ENCODE peak calls at places on chromosomes 16 and 17, in five cellular contexts. J is H1, G is sigmoid colon, R is endothelial cell of umbilical vein, P is tibial nerve. N is an unnamed sample.

GRCh38 chr17:29170682-29171081 is 9.5 kb downstream of the MYO18A start:
- DNase-seq in J (no peak), R (no peak), P (no peak), G (no peak), N (no peak)

GRCh38 chr16:54283735-54284318 is 2.8 kb downstream of the IRX3 start:
- DNase-seq in P (no peak), R (no peak), G (no peak), J (no peak), N (no peak)

GRCh38 chr17:43393944-43394482 is 4.8 kb upstream of the ARL4D start:
- DNase-seq in J (no peak), G (peak; percentile 97), P (peak; percentile 94), R (peak; percentile 80), N (peak; percentile 69)

GRCh38 chr16:9976641-9977040 is 205.6 kb downstream of the GRIN2A start:
- DNase-seq in R (no peak), G (no peak), P (no peak), J (no peak), N (no peak)

GRCh38 chr17:10292057-10292931 is 80.5 kb downstream of the MYH13 start:
- DNase-seq in J (no peak), G (peak; percentile 80), R (no peak), P (no peak), N (no peak)

GRCh38 chr17:57045868-57046671 is 39.0 kb upstream of the AKAP1 start:
- DNase-seq in G (peak; percentile 67), J (no peak), R (no peak), P (no peak), N (no peak)

GRCh38 chr16:49399594-49400364 is 26.2 kb downstream of the C16orf78 start:
- DNase-seq in G (no peak), J (no peak), R (no peak), P (no peak), N (no peak)

GRCh38 chr17:48444531-48445247 is 14.7 kb upstream of the SKAP1 start:
- DNase-seq in P (no peak), G (no peak), J (no peak), R (no peak), N (no peak)

GRCh38 chr16:49631521-49632041 is 224.3 kb downstream of the ZNF423 start:
- DNase-seq in G (no peak), P (no peak), R (peak; percentile 19), J (no peak), N (no peak)

GRCh38 chr16:55411231-55411630 is 67.8 kb upstream of the MMP2 start:
- DNase-seq in P (no peak), J (no peak), R (no peak), G (no peak), N (no peak)

GRCh38 chr16:18983565-18984424 is at the start of gene TMC7:
- DNase-seq in P (peak; percentile 39), R (peak; percentile 89), J (peak; percentile 71), G (peak; percentile 74), N (peak; percentile 86)
- TF ChIP-seq POLR2A in P (peak; percentile 13), R (no peak), J (no peak), G (no peak), N (no peak)

GRCh38 chr16:30777591-30778297 is 9.3 kb downstream of the ZNF629 start:
- DNase-seq in R (no peak), J (no peak), G (no peak), P (no peak), N (no peak)

GRCh38 chr16:30775131-30775380 is 11.9 kb downstream of the ZNF629 start:
- DNase-seq in R (no peak), J (no peak), P (no peak), G (no peak), N (no peak)

GRCh38 chr16:30773826-30774225 is 11.7 kb downstream of the RNF40 start:
- DNase-seq in G (no peak), P (no peak), J (no peak), R (no peak), N (no peak)

GRCh38 chr16:30774367-30775130 is 12.4 kb downstream of the RNF40 start:
- DNase-seq in J (no peak), R (no peak), P (no peak), G (no peak), N (no peak)

DNA sequence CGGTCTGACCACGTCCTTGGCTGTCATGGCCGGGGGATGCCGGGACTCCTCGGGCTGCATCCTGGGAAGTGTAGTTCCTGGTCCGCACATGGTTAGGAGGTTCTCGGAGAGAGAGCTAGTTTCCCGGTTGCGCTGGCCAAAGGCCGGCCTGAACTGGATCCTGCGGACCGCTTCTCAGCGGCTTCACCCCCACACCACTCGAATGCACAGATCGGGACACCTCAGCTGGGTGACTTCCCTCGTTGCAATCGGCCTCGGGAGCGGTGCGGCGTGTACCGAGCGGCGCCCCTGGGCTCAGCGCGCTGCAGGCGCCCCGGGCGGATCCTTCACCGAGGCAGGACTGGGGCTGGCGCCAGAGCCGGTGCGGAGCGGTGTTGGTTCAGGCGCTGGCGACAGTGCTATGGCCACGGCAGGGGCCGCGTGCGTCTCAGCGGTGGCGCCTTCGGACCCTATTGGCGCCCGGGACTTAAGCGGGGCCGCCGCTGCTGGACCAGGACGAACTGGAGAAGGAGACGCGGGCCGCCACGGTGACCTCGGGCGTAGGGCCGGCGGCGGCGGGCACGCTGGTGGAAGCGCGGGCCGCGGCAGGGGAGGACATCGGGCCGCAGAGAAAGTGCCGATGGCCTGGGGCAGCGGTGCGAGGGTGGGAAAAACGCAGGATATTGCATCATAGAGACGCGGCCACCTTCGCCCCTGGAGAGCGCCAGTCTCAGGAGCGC is 11.5 kb downstream of the ZNF629 start:
- DNase-seq in P (peak; percentile 56), R (peak; percentile 77), J (peak; percentile 78), G (peak; percentile 91), N (no peak)
- TF ChIP-seq POLR2A in P (peak; percentile 48), R (peak; percentile 88), J (peak; percentile 85), G (no peak), N (peak; percentile 5)

GRCh38 chr17:81901167-81902022 is 643 bp upstream of the NPB start:
- DNase-seq in R (no peak), J (no peak), P (no peak), G (no peak), N (no peak)

GRCh38 chr17:81903896-81904599 is 2.0 kb downstream of the NPB start:
- DNase-seq in R (no peak), G (no peak), J (no peak), P (no peak), N (no peak)

GRCh38 chr17:81903415-81903831 is 1.4 kb downstream of the NPB start:
- DNase-seq in P (no peak), R (no peak), J (no peak), G (no peak), N (no peak)

GRCh38 chr17:81902023-81902652 is at the start of gene NPB:
- DNase-seq in R (no peak), J (no peak), P (no peak), G (no peak), N (no peak)

DNA sequence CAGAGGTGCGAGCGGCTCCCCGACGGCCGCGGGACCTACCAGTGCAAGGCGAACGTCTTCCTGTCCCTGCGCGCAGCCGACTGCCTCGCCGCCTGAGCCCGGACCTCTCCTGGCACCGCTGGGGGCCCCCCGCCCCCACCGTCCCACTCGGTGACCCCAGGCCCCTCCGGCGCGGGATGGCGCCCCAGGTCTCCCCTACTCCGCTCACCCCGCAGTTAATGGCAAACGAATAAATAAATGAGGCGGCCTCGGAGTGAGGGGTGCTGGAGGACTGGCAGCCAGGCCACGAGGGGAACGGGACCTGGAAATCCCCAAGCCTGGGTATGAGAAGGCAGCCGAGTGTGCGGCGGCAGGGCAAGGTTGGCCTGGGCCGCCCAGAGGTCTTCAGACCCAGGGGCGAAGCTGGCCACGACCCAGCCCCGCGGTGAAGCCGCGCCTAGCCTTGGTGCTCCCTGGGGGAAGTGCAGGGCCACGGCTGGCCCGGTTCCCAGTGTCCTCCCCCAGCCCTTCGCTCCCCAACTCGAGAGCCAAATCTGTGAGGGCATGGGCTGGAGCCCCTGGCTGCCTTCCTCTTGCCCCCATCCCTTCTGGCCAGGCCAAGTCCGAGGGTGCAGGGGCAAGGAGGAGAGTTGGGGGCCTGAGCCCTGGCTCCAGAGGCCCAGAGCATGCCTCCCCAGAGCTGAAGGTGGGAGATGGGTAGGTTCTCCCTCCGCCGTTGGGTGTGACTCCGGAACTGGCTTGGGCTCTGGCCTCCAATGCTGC is 796 bp downstream of the NPB start:
- DNase-seq in P (no peak), G (no peak), R (no peak), J (no peak), N (no peak)
- TF ChIP-seq POLR2A in P (no peak), G (no peak), R (no peak), J (no peak), N (no peak)

GRCh38 chr17:78781339-78782304 is at the start of gene CYTH1:
- DNase-seq in P (no peak), G (peak; percentile 76), R (peak; percentile 41), J (no peak), N (no peak)
- TF ChIP-seq POLR2A in P (peak; percentile 68), G (no peak), R (no peak), J (no peak), N (peak; percentile 72)

DNA sequence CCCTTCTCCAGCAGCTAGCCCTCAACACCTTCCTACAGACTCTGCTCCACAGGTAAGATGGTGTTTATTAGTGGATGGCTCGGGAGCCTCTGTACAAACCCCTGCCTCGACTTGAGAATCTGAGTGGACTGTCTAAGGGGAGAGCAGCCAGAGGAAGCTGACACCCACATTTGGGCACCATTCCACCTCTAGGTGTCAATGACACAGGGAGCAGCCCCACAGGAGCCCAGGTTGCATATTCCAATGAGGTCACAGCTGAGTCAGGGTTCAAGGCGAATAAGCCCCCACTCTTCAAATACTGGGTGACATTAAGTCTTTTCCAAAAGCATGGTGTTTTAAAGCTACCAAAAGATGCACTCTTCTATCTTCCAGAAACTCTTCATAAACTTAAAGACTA is 31.9 kb downstream of the RANBP10 start:
- DNase-seq in R (no peak), P (no peak), G (no peak), J (no peak), N (no peak)
- TF ChIP-seq POLR2A in R (no peak), P (no peak), G (no peak), J (no peak), N (no peak)

DNA sequence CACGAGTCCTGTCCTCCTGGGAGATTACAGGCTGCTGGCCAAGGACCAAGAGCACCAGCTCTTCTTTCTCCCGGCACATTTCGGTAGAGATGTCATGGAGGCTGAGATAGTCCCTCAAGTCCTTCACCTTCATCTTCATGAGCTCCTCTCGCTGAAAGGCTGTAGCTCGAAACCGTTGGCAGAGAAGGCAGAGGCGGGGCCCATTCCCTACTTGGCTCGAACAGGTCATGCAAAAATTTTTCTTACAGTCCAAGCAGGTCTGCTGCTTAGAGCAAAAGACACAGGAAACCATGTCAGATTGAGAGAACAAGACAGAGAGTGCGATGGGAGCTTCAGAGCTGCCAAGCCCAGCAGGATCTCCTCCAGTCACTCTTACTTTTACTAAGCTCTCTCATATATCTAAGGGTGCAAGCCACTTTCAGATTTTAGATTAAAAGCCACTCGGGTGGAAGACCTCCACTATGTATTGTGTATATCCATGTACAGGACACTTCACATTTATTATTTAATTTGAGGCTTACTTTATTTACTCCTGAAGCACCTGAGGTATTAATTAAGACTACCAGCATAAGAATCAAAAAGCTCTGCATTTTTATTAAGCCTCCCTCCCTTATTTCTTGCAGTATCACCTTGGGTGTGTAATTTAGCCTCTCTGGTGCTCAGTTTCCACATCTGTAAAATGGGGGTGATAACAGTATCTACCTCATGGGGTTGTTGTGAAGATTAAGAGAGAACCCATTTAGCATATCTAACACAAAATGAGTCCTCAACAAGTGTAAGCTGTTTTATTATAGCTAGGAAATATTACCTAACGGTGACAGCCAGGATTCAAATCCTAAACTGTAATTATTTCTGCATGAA is 41.4 kb downstream of the LIG3 start:
- DNase-seq in R (no peak), J (no peak), G (no peak), P (no peak), N (no peak)
- TF ChIP-seq POLR2A in R (no peak), J (no peak), G (no peak), P (no peak), N (no peak)